ENCODE peak calls at places on chromosomes 11 and 22, in four cellular contexts. X, A, E and H are unnamed samples.

GRCh38 chr11:3626250-3626960 is 15.4 kb downstream of the ART5 start:
- DNase-seq in E (no peak), X (no peak), A (no peak), H (no peak)

GRCh38 chr11:122317337-122317736 is 201.3 kb upstream of the BLID start:
- DNase-seq in A (no peak), X (no peak), E (no peak), H (no peak)

GRCh38 chr22:24474221-24474620 is 20.9 kb upstream of the UPB1 start:
- DNase-seq in X (no peak), A (no peak), E (no peak), H (peak; percentile 67)

GRCh38 chr22:18068381-18068988 is 9.3 kb upstream of the PEX26 start:
- DNase-seq in E (no peak), A (no peak), X (no peak), H (no peak)

GRCh38 chr11:127056338-127056971 is 55.9 kb upstream of the KIRREL3 start:
- DNase-seq in X (peak; percentile 18), E (peak; percentile 29), A (no peak), H (no peak)

GRCh38 chr22:31287818-31288495 is 4.3 kb downstream of the PIK3IP1 start:
- DNase-seq in X (no peak), A (no peak), E (no peak), H (no peak)

GRCh38 chr11:44555031-44555800 is 10.2 kb upstream of the CD82 start:
- DNase-seq in X (no peak), A (no peak), E (no peak), H (no peak)

GRCh38 chr11:32918427-32918826 is 25.8 kb downstream of the QSER1 start:
- DNase-seq in E (no peak), X (no peak), A (no peak), H (no peak)

GRCh38 chr22:18067121-18067520 is 10.7 kb upstream of the PEX26 start:
- DNase-seq in E (no peak), X (no peak), A (no peak), H (no peak)

GRCh38 chr22:26708256-26709009 is 51.0 kb downstream of the MIAT start:
- DNase-seq in E (no peak), X (no peak), A (no peak), H (no peak)

GRCh38 chr11:59776210-59777066 is 21.3 kb downstream of the STX3 start:
- DNase-seq in E (no peak), X (no peak), A (no peak), H (peak; percentile 51)

GRCh38 chr11:10418259-10418949 is 36.7 kb upstream of the AMPD3 start:
- DNase-seq in E (no peak), X (no peak), A (no peak), H (no peak)

GRCh38 chr11:67267188-67268035 is 1.1 kb downstream of the GRK2 start:
- DNase-seq in A (no peak), E (peak; percentile 54), X (peak; percentile 61), H (peak; percentile 50)

GRCh38 chr11:639324-639977 is 2.4 kb downstream of the DRD4 start:
- DNase-seq in X (no peak), E (peak; percentile 59), A (no peak), H (no peak)

GRCh38 chr11:48095779-48096470 is 115.6 kb downstream of the PTPRJ start:
- DNase-seq in A (no peak), X (no peak), E (no peak), H (no peak)

GRCh38 chr11:36793542-36793926 is 195.5 kb upstream of the RAG2 start:
- DNase-seq in X (no peak), A (no peak), E (peak; percentile 27), H (no peak)

GRCh38 chr22:39428597-39429071 is 28.2 kb upstream of the MGAT3 start:
- DNase-seq in E (no peak), X (peak; percentile 40), A (peak; percentile 80), H (no peak)

GRCh38 chr11:85821636-85822035 is 10.7 kb upstream of the SYTL2 start:
- DNase-seq in X (no peak), A (no peak), E (no peak), H (no peak)

GRCh38 chr11:47837292-47837691 is 10.9 kb downstream of the NUP160 start:
- DNase-seq in E (no peak), A (no peak), X (no peak), H (no peak)

GRCh38 chr11:63592975-63593395 is 21.2 kb downstream of the PLAAT3 start:
- DNase-seq in A (no peak), E (peak; percentile 36), X (peak; percentile 38), H (peak; percentile 50)

GRCh38 chr11:111006207-111006606 is 239.3 kb upstream of the POU2AF2 start:
- DNase-seq in X (no peak), E (no peak), A (no peak), H (no peak)

GRCh38 chr11:71436861-71437260 is 11.3 kb downstream of the DHCR7 start:
- DNase-seq in E (no peak), A (no peak), X (no peak), H (no peak)

GRCh38 chr22:17108256-17109112 is 12.7 kb downstream of the TMEM121B start:
- DNase-seq in A (no peak), E (no peak), X (no peak), H (no peak)

GRCh38 chr11:47356129-47356997 is 3.9 kb upstream of the MYBPC3 start:
- DNase-seq in E (no peak), A (no peak), X (no peak), H (no peak)

GRCh38 chr11:46521947-46522681 is 71.7 kb downstream of the AMBRA1 start:
- DNase-seq in A (no peak), X (no peak), E (no peak), H (no peak)

GRCh38 chr11:85961930-85962363 is 106.8 kb downstream of the CCDC83 start:
- DNase-seq in E (no peak), X (no peak), A (no peak), H (no peak)

GRCh38 chr11:67369801-67370284 is 3.6 kb downstream of the CLCF1 start:
- DNase-seq in E (no peak), A (no peak), X (no peak), H (no peak)

GRCh38 chr11:122850076-122850631 is 11.9 kb downstream of the CRTAM start:
- DNase-seq in A (no peak), X (no peak), E (no peak), H (no peak)

GRCh38 chr11:32422545-32422944 is 12.8 kb downstream of the WT1 start:
- DNase-seq in X (no peak), A (no peak), E (no peak), H (no peak)

GRCh38 chr11:45091563-45092392 is 54.7 kb upstream of the PRDM11 start:
- DNase-seq in A (no peak), E (no peak), X (no peak), H (peak; percentile 40)

GRCh38 chr22:46042786-46043185 is 65.8 kb upstream of the WNT7B start:
- DNase-seq in A (no peak), X (no peak), E (no peak), H (no peak)

GRCh38 chr11:119520966-119521365 is 98.0 kb upstream of the THY1 start:
- DNase-seq in A (no peak), E (no peak), X (no peak), H (no peak)

GRCh38 chr11:96714689-96715088 is 324.9 kb downstream of the JRKL start:
- DNase-seq in A (no peak), E (no peak), X (no peak), H (no peak)

GRCh38 chr11:8205566-8205965 is 36.7 kb upstream of the RIC3 start:
- DNase-seq in E (no peak), X (no peak), A (no peak), H (no peak)

GRCh38 chr11:133947298-133947905 is 9.4 kb downstream of the IGSF9B start:
- DNase-seq in E (peak; percentile 77), A (no peak), X (peak; percentile 28), H (peak; percentile 92)

GRCh38 chr11:84686726-84687125 is 940.4 kb downstream of the DLG2 start:
- DNase-seq in A (no peak), X (no peak), E (no peak), H (peak; percentile 67)

GRCh38 chr11:126419801-126420729 is 64.6 kb downstream of the ST3GAL4 start:
- DNase-seq in X (peak; percentile 77), E (no peak), A (no peak), H (no peak)

GRCh38 chr22:17974703-17975372 is 49.5 kb downstream of the MICAL3 start:
- DNase-seq in X (no peak), A (no peak), E (no peak), H (no peak)

GRCh38 chr11:105151936-105152554 is 12.5 kb upstream of the CARD18 start:
- DNase-seq in E (no peak), A (no peak), X (no peak), H (no peak)
- TF ChIP-seq JUND in E (no peak), A (no peak), X (no peak), H (no peak)

DNA sequence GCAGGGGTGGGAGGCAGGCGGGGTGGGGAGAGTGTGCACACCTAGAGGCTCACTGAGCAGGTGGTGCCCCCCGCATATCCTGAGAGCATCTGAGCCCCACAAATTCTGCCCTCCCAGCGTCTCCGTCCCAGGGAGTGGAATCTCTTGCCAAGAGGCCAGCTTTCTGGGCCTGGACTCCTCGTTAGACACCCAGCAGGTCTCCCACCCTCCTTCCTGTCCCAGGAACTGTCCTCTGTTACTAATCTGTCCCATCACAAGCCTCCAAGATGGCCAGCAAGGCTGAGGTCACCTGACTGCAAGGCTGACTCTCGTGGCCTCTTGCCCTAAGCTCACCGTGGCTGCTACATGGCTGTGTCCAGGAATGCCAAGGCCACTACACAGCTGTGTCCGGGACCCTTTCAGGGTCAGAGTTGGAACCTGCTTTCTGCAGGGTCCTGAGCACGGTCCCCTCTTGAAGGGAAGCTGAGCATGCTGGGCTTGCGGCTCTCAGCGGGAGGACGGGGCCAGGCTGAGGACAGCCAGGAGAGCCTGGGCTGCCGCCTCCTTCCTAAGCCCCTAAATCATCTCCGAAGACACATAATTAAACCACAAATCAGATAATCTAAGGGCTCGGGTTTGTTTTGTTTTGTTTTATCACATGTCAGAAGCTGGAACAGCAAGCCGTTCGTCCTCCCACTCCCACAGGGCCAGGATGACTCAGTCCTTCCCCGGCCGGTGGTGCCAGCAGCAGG is 1327.3 kb downstream of the TBC1D22A start:
- DNase-seq in E (no peak), X (no peak), A (no peak), H (no peak)
- TF ChIP-seq JUND in E (no peak), X (peak; percentile 70), A (no peak), H (no peak)

GRCh38 chr22:37228106-37229011 is 15.7 kb downstream of the RAC2 start:
- DNase-seq in X (no peak), A (no peak), E (no peak), H (no peak)
- TF ChIP-seq JUND in X (no peak), A (no peak), E (no peak), H (no peak)

GRCh38 chr11:75565916-75566762 is 4.1 kb downstream of the SERPINH1 start:
- DNase-seq in E (no peak), X (no peak), A (no peak), H (no peak)
- TF ChIP-seq JUND in E (no peak), X (no peak), A (no peak), H (no peak)

GRCh38 chr22:32361257-32361656 is 3.6 kb downstream of the RFPL3 start:
- DNase-seq in X (no peak), A (no peak), E (no peak), H (no peak)

DNA sequence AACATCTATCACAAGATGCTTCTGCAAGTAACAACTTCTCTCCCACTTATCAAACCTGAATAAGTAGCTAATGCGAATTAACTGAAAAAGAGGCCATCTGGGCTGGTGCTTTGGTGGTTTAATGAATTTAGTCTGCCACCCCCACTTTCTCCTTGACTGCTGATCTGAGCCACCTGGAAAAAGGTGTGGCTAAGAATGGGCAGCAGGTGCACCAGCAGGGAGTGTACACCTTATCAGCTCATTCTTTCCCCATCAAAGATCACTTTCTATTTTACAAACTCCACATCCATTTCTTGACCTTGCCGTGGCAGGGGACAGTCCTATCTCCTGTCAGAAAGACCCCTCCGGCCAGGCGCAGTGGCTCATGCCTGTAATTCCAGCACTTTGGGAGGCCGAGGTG is 6.5 kb downstream of the RFPL3 start:
- DNase-seq in X (no peak), E (no peak), A (no peak), H (no peak)
- TF ChIP-seq JUND in X (no peak), E (no peak), A (no peak), H (no peak)